ENCODE peak calls at places on chromosomes 12 and 14, in eight cellular contexts. G, Y, N, D, Q, H, S and O are unnamed samples.

GRCh38 chr14:89022274-89022673 is 197.8 kb downstream of the TTC8 start:
- DNase-seq in D (no peak), Q (no peak), Y (no peak), G (no peak), N (no peak), S (no peak), H (no peak), O (no peak)

GRCh38 chr14:73269729-73270651 is 32.7 kb downstream of the PAPLN start:
- DNase-seq in D (peak; percentile 23), Y (no peak), N (peak; percentile 81), G (peak; percentile 37), S (peak; percentile 25), Q (no peak), H (no peak), O (no peak)

GRCh38 chr12:93857279-93857894 is 180.2 kb downstream of the CRADD start:
- DNase-seq in S (no peak), D (no peak), H (no peak), G (no peak), Q (no peak), Y (no peak), N (no peak), O (no peak)

GRCh38 chr14:72863216-72864006 is 30.5 kb downstream of the DPF3 start:
- DNase-seq in Y (no peak), H (no peak), S (no peak), N (no peak), D (no peak), G (no peak), Q (no peak), O (no peak)

GRCh38 chr12:10190558-10191388 is 11.9 kb downstream of the TMEM52B start:
- DNase-seq in N (peak; percentile 82), D (peak; percentile 66), G (peak; percentile 49), Y (peak; percentile 36), S (peak; percentile 22), H (peak; percentile 19), Q (peak; percentile 57), O (no peak)

GRCh38 chr12:73906757-73907156 is 630.9 kb upstream of the ATXN7L3B start:
- DNase-seq in H (no peak), G (no peak), D (no peak), Q (no peak), N (no peak), Y (no peak), S (no peak), O (no peak)

GRCh38 chr14:84770030-84770429 is 759.9 kb upstream of the FLRT2 start:
- DNase-seq in N (no peak), Q (no peak), H (no peak), S (no peak), D (no peak), G (no peak), Y (no peak), O (no peak)

GRCh38 chr12:33663000-33663654 is 223.5 kb upstream of the SYT10 start:
- DNase-seq in D (no peak), Q (no peak), Y (no peak), S (no peak), G (no peak), N (no peak), H (no peak), O (no peak)

GRCh38 chr14:22391908-22392307 is 197.1 kb downstream of the DAD1 start:
- DNase-seq in Y (peak; percentile 68), Q (peak; percentile 68), D (peak; percentile 73), S (peak; percentile 27), N (peak; percentile 70), G (peak; percentile 25), H (no peak), O (peak; percentile 46)

GRCh38 chr12:70427611-70428010 is 61.5 kb downstream of the KCNMB4 start:
- DNase-seq in Y (no peak), H (no peak), G (no peak), N (no peak), S (no peak), Q (no peak), D (no peak), O (no peak)

GRCh38 chr12:62898568-62898967 is 36.4 kb downstream of the PPM1H start:
- DNase-seq in N (no peak), Y (no peak), H (no peak), Q (peak; percentile 26), G (no peak), S (no peak), D (no peak), O (no peak)

GRCh38 chr12:101570022-101570421 is 24.7 kb upstream of the MYBPC1 start:
- DNase-seq in H (no peak), N (no peak), Q (peak; percentile 14), S (no peak), Y (peak; percentile 41), D (no peak), G (no peak), O (no peak)

GRCh38 chr14:102616799-102617198 is 24.4 kb downstream of the RCOR1 start:
- DNase-seq in G (no peak), S (no peak), H (no peak), Y (no peak), N (no peak), D (no peak), Q (no peak), O (no peak)

GRCh38 chr12:6178981-6179761 is 21.0 kb upstream of the CD9 start:
- DNase-seq in G (no peak), S (peak; percentile 37), H (no peak), Q (no peak), N (no peak), Y (no peak), D (no peak), O (no peak)

GRCh38 chr14:31668348-31668747 is 107.1 kb downstream of the NUBPL start:
- DNase-seq in D (no peak), G (no peak), Y (no peak), H (no peak), Q (no peak), S (no peak), N (no peak), O (no peak)

GRCh38 chr14:58637040-58637390 is 747 bp upstream of the DACT1 start:
- DNase-seq in S (no peak), H (no peak), Y (no peak), N (no peak), G (no peak), D (peak; percentile 43), Q (no peak), O (no peak)